ENCODE peak calls at places on chromosome X, in five cellular contexts. Y is T-helper 9 cell, X is progenitor cell of endocrine pancreas, O is pancreas, G is suprapubic skin. S is an unnamed sample.
A peak's percentile ranks its signal among the peaks of the same experiment; 100 is the strongest.

GRCh38 chrX:47749185-47749967 is 87.3 kb upstream of the ZNF81 start:
- DNase-seq in O (no peak), X (no peak), Y (no peak), G (no peak), S (no peak)

GRCh38 chrX:23012162-23012561 is 12.4 kb downstream of the DDX53 start:
- DNase-seq in Y (no peak), G (no peak), X (no peak), O (no peak), S (no peak)

GRCh38 chrX:33726281-33727160 is 405.6 kb downstream of the FAM47A start:
- DNase-seq in X (peak; percentile 15), O (peak; percentile 2), G (no peak), Y (no peak), S (no peak)

GRCh38 chrX:77017093-77017492 is 430.1 kb upstream of the FGF16 start:
- DNase-seq in Y (no peak), O (no peak), X (no peak), G (no peak), S (no peak)

GRCh38 chrX:101617211-101618191 is at the start of gene ARMCX6:
- DNase-seq in X (peak; percentile 42), G (peak; percentile 90), Y (peak; percentile 60), O (peak; percentile 68), S (peak; percentile 72)

GRCh38 chrX:13763489-13763888 is 28.9 kb downstream of the OFD1 start:
- DNase-seq in O (no peak), X (no peak), G (peak; percentile 74), Y (no peak), S (no peak)

GRCh38 chrX:9352683-9353430 is 112.0 kb upstream of the TBL1X start:
- DNase-seq in Y (no peak), X (no peak), G (no peak), O (no peak), S (no peak)

GRCh38 chrX:119236599-119237525 is 777 bp downstream of the PGRMC1 start:
- DNase-seq in Y (peak; percentile 12), G (peak; percentile 68), O (peak; percentile 24), X (peak; percentile 15), S (peak; percentile 17)

GRCh38 chrX:25011589-25012432 is 4.0 kb downstream of the ARX start:
- DNase-seq in G (no peak), Y (no peak), X (no peak), O (no peak), S (no peak)

GRCh38 chrX:154712781-154713391 is 38.0 kb downstream of the GAB3 start:
- DNase-seq in X (no peak), G (no peak), O (no peak), Y (peak; percentile 10), S (peak; percentile 17)

GRCh38 chrX:132092439-132093065 is 35.3 kb downstream of the FRMD7 start:
- DNase-seq in X (peak; percentile 29), G (no peak), O (peak; percentile 27), Y (peak; percentile 17), S (peak; percentile 53)

GRCh38 chrX:110316351-110317078 is 1.4 kb downstream of the AMMECR1 start:
- DNase-seq in G (no peak), Y (no peak), O (no peak), X (no peak), S (no peak)

GRCh38 chrX:54615109-54615508 is 85.1 kb downstream of the GNL3L start:
- DNase-seq in O (no peak), Y (no peak), G (no peak), X (no peak), S (no peak)

GRCh38 chrX:52349681-52350080 is 19.1 kb upstream of the XAGE2 start:
- DNase-seq in O (no peak), X (no peak), Y (no peak), G (no peak), S (no peak)

GRCh38 chrX:107348990-107349389 is 100.5 kb upstream of the FRMPD3 start:
- DNase-seq in Y (no peak), O (no peak), X (no peak), G (no peak), S (no peak)

GRCh38 chrX:68284281-68284904 is 148.9 kb downstream of the OPHN1 start:
- DNase-seq in G (no peak), Y (no peak), X (no peak), O (no peak), S (no peak)

GRCh38 chrX:96407043-96407442 is 277.6 kb upstream of the DIAPH2 start:
- DNase-seq in X (no peak), G (no peak), O (no peak), Y (no peak), S (no peak)

GRCh38 chrX:153816821-153817220 is 13.5 kb downstream of the PDZD4 start:
- DNase-seq in Y (peak; percentile 34), O (no peak), G (no peak), X (no peak), S (no peak)

GRCh38 chrX:121000589-121000988 is 15.0 kb upstream of the CT47A1 start:
- DNase-seq in G (no peak), X (no peak), Y (no peak), O (no peak), S (no peak)

GRCh38 chrX:129653985-129654651 is 638 bp downstream of the APLN start:
- DNase-seq in O (peak; percentile 11), X (no peak), G (no peak), Y (no peak), S (peak; percentile 49)

GRCh38 chrX:110287605-110288004 is 30.3 kb downstream of the AMMECR1 start:
- DNase-seq in O (no peak), X (no peak), Y (no peak), G (no peak), S (no peak)

GRCh38 chrX:72475952-72476668 is 96.5 kb downstream of the HDAC8 start:
- DNase-seq in Y (no peak), G (no peak), O (no peak), X (no peak), S (no peak)

GRCh38 chrX:38260231-38260630 is 39.6 kb upstream of the SRPX start:
- DNase-seq in Y (no peak), X (no peak), O (no peak), G (no peak), S (no peak)

GRCh38 chrX:75276666-75277065 is 2.8 kb downstream of the UPRT start:
- DNase-seq in X (no peak), G (no peak), O (no peak), Y (no peak), S (no peak)

GRCh38 chrX:9899640-9900075 is 67.5 kb upstream of the CLDN34 start:
- DNase-seq in G (no peak), Y (no peak), X (no peak), O (no peak), S (no peak)

GRCh38 chrX:49172280-49172780 is 632 bp downstream of the PLP2 start:
- DNase-seq in G (peak; percentile 83), Y (peak; percentile 41), X (no peak), O (peak; percentile 77), S (peak; percentile 67)

GRCh38 chrX:49876750-49877149 is 2.5 kb upstream of the USP27X start:
- DNase-seq in Y (no peak), O (no peak), G (no peak), X (no peak), S (no peak)

GRCh38 chrX:19156223-19156622 is 34.0 kb upstream of the ADGRG2 start:
- DNase-seq in G (no peak), O (no peak), Y (no peak), X (no peak), S (no peak)

GRCh38 chrX:81857192-81857591 is 655.3 kb downstream of the SH3BGRL start:
- DNase-seq in O (no peak), G (no peak), X (no peak), Y (no peak), S (no peak)

GRCh38 chrX:25599061-25599460 is 539.1 kb upstream of the MAGEB18 start:
- DNase-seq in Y (no peak), X (no peak), O (no peak), G (no peak), S (no peak)

GRCh38 chrX:150712619-150713018 is 19.4 kb downstream of the MTMR1 start:
- DNase-seq in O (no peak), Y (no peak), G (no peak), X (no peak), S (no peak)

GRCh38 chrX:119790977-119791436 is 423 bp downstream of the RPL39 start:
- DNase-seq in Y (peak; percentile 9), X (peak; percentile 9), G (no peak), O (peak; percentile 3), S (peak; percentile 52)

GRCh38 chrX:53280703-53281320 is 572 bp downstream of the IQSEC2 start:
- DNase-seq in G (no peak), O (no peak), X (no peak), Y (no peak), S (no peak)

GRCh38 chrX:101265869-101266428 is 25.2 kb downstream of the TAF7L start:
- DNase-seq in X (no peak), G (no peak), O (no peak), Y (no peak), S (no peak)

GRCh38 chrX:132594129-132594528 is 105.3 kb upstream of the MBNL3 start:
- DNase-seq in X (no peak), Y (no peak), O (no peak), G (no peak), S (no peak)

GRCh38 chrX:109619816-109620215 is 5.2 kb downstream of the KCNE5 start:
- DNase-seq in G (no peak), X (no peak), O (no peak), Y (no peak), S (no peak)

S was measured in CD8-positive, alpha-beta T cell.